ENCODE peak calls at places on chromosomes 4 and X, in nine cellular contexts. G is Peyer's patch; I is aorta; E is cardiac muscle cell; R is upper lobe of right lung; V is IMR-90; Y is HCT116; J is CD8-positive, alpha-beta T cell; H is bronchial epithelial cell. N is an unnamed sample. For H3K36me3, the result is how much of the 10 kb centered on the place peaks cover.

GRCh38 chrX:24479924-24480722 is 15.0 kb downstream of the PDK3 start:
- DNase-seq in J (peak), V (peak), I (no peak), Y (no peak), E (no peak), G (peak), H (peak), R (peak), N (no peak)

GRCh38 chrX:72478853-72479252 is 93.8 kb downstream of the HDAC8 start:
- DNase-seq in E (no peak), Y (no peak), G (no peak), I (no peak), H (no peak), R (no peak), J (no peak), V (no peak), N (no peak)

GRCh38 chr4:38015886-38016515 is 55.8 kb downstream of the PTTG2 start:
- DNase-seq in I (no peak), G (no peak), Y (no peak), R (no peak), J (no peak), E (no peak), H (no peak), V (no peak), N (no peak)

GRCh38 chr4:38687571-38688011 is 23.6 kb downstream of the KLF3 start:
- DNase-seq in R (no peak), V (no peak), J (no peak), G (no peak), Y (no peak), I (no peak), H (peak), E (no peak), N (no peak)

GRCh38 chr4:154574311-154574710 is 11.5 kb downstream of the FGB start:
- DNase-seq in V (peak), G (no peak), J (no peak), Y (no peak), H (no peak), E (no peak), I (no peak), R (no peak), N (no peak)

GRCh38 chr4:182872886-182873285 is 44.3 kb downstream of the DCTD start:
- DNase-seq in V (no peak), Y (no peak), R (no peak), G (no peak), J (no peak), I (no peak), E (no peak), H (no peak), N (no peak)

GRCh38 chr4:93147524-93148212 is 680.9 kb upstream of the ATOH1 start:
- DNase-seq in E (no peak), Y (no peak), J (no peak), V (no peak), H (no peak), I (no peak), G (no peak), R (no peak), N (no peak)

GRCh38 chr4:99615210-99615834 is 40.7 kb downstream of the MTTP start:
- DNase-seq in E (no peak), H (no peak), G (no peak), J (no peak), R (no peak), V (no peak), Y (no peak), I (no peak), N (no peak)

GRCh38 chr4:63717384-63717783 is 691.9 kb downstream of the TECRL start:
- DNase-seq in I (no peak), R (no peak), Y (no peak), V (no peak), H (peak), E (peak), G (no peak), J (no peak), N (no peak)

GRCh38 chr4:183499389-183499788 is 5.5 kb upstream of the ING2 start:
- DNase-seq in H (peak), Y (no peak), G (no peak), J (no peak), V (no peak), R (no peak), E (no peak), I (no peak), N (no peak)

GRCh38 chrX:45309096-45309495 is 108.4 kb upstream of the DIPK2B start:
- DNase-seq in J (no peak), Y (no peak), I (no peak), G (no peak), R (no peak), V (peak), E (no peak), H (no peak), N (no peak)

GRCh38 chr4:159723341-159724048 is 620.6 kb downstream of the RAPGEF2 start:
- DNase-seq in G (no peak), H (peak), V (no peak), Y (no peak), I (no peak), J (no peak), E (no peak), R (no peak), N (no peak)

GRCh38 chr4:138611721-138612120 is 369.6 kb upstream of the SLC7A11 start:
- DNase-seq in E (no peak), J (no peak), V (no peak), Y (no peak), H (no peak), G (no peak), R (no peak), I (no peak), N (no peak)

GRCh38 chr4:106264331-106264728 is 51.7 kb downstream of the TBCK start:
- DNase-seq in Y (no peak), H (peak), J (no peak), I (no peak), G (no peak), V (peak), E (peak), R (no peak), N (no peak)

GRCh38 chr4:158065176-158065575 is 107.6 kb downstream of the GASK1B start:
- DNase-seq in V (no peak), R (no peak), Y (no peak), H (no peak), G (no peak), I (no peak), J (no peak), E (no peak), N (no peak)

GRCh38 chr4:151657896-151658295 is 102.9 kb downstream of the GATB start:
- DNase-seq in I (no peak), V (no peak), J (no peak), E (no peak), Y (no peak), R (no peak), H (no peak), G (no peak), N (no peak)

GRCh38 chr4:8419222-8420041 is 21.1 kb downstream of the ACOX3 start:
- DNase-seq in J (no peak), Y (no peak), V (peak), E (peak), I (no peak), G (no peak), H (no peak), R (no peak), N (no peak)

GRCh38 chrX:48470833-48471118 is 716 bp upstream of the SLC38A5 start:
- DNase-seq in J (no peak), V (no peak), R (no peak), H (no peak), E (no peak), Y (no peak), G (no peak), I (no peak), N (no peak)

GRCh38 chrX:48472851-48473717 is 2.9 kb upstream of the FTSJ1 start:
- DNase-seq in J (no peak), G (no peak), E (no peak), Y (no peak), H (no peak), I (no peak), V (no peak), R (no peak), N (no peak)

GRCh38 chrX:48472225-48472624 is 2.2 kb upstream of the SLC38A5 start:
- DNase-seq in E (no peak), Y (no peak), G (no peak), J (no peak), V (no peak), I (no peak), R (no peak), H (no peak), N (no peak)

GRCh38 chrX:48470110-48470832 is at the start of gene SLC38A5:
- DNase-seq in I (no peak), E (no peak), R (no peak), Y (no peak), V (no peak), H (no peak), G (no peak), J (no peak), N (no peak)

GRCh38 chrX:48471504-48471903 is 1.4 kb upstream of the SLC38A5 start:
- DNase-seq in R (no peak), I (no peak), G (no peak), Y (no peak), H (peak), J (no peak), E (no peak), V (no peak), N (no peak)
- H3K4me3 ChIP-seq in R (no peak), I (no peak), G (no peak), Y (no peak), H (no peak), J (no peak), E (no peak), V (no peak), N (no peak)

DNA sequence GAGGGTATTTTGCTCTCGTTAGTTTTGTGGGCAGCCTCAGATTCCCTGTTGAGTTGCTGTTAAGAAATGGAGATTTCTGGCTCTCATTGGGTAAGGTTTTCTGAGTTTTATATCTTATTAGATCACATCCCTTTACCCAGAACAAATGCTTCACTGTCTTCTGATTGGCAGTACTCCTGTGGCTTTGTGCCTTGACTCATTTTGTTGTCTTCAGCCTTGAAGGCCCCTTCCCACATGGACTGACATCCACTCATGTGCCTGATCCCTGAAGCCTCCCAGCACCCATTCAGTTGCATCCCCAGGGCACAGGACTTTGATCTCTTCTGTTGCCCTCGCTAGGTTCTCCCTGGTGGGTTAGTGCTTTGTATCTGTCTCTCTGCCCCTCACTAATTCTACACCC is 10.4 kb downstream of the MED28 start:
- DNase-seq in Y (no peak), R (no peak), I (no peak), V (no peak), H (no peak), J (no peak), G (no peak), E (no peak), N (no peak)
- H3K36me3 ChIP-seq in Y (half or more), R (half or more), I (under half), V (half or more), H (under half), J (half or more), G (half or more), E (half or more), N (under half)

DNA sequence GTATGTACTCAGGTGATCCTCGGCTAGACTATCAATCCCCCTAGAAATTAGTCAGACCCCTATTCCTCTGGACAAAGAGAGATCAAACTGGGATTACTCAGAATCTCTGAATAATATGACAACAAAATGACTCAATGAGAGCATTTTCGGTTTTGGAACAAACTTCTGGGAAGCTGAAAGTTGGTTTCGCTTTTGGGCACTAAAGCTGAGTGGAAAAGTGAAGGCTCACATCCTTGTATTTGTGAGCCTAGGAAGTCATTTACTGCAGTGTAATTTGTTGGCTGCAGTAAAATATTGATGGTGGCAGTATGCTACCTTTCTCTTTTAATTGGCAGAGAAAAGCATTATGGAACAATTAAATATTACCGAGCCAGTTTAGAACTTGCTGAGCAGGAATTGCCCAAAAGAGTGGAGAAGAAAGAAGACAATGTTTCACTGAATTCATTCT is 69.4 kb downstream of the AGTR2 start:
- DNase-seq in Y (no peak), G (no peak), V (no peak), R (no peak), E (peak), J (no peak), I (no peak), H (peak), N (no peak)
- H3K4me3 ChIP-seq in Y (no peak), G (no peak), V (no peak), R (peak), E (no peak), J (no peak), I (no peak), H (peak), N (peak)

GRCh38 chr4:1990676-1991075 is 18.1 kb downstream of the NELFA start:
- DNase-seq in E (no peak), Y (no peak), H (no peak), G (no peak), V (no peak), R (peak), J (no peak), I (no peak), N (no peak)
- H3K36me3 ChIP-seq in E (under half), Y (under half), H (under half), G (half or more), V (under half), R (half or more), J (under half), I (under half), N (under half)

DNA sequence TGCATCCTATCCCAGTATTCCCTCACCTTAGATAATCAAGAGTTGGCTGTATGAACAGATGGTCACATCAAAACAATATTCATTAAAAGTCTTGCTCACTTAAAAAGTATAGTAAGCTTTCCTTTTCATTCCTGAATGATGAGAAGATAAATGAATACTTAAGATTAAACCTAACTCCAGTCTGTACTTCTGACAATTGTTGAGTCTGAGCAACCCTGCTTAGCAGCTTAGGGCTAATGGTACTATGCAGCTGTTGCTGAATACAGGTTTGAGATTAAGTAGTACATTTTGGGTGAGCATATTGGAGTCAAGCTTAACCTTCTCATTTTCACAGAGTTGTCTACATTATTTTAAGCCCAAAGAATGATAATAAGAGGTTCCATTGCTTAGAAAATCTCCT is 121.7 kb upstream of the ETNPPL start:
- DNase-seq in I (no peak), E (no peak), J (no peak), V (peak), Y (no peak), G (no peak), R (no peak), H (no peak), N (no peak)
- H3K4me3 ChIP-seq in I (no peak), E (no peak), J (no peak), V (no peak), Y (no peak), G (no peak), R (no peak), H (no peak), N (no peak)